ENCODE peak calls at places on chromosomes 11 and 22, in five cellular contexts. R, L, A, X and T are unnamed samples.

GRCh38 chr11:111788464-111788863 is 22.3 kb upstream of the PPP2R1B start:
- DNase-seq in R (no peak), L (no peak), A (no peak), X (no peak), T (no peak)

GRCh38 chr22:17366830-17367229 is 2.4 kb upstream of the CECR2 start:
- DNase-seq in R (peak; percentile 33), L (peak; percentile 59), A (no peak), X (no peak), T (no peak)

GRCh38 chr11:63641727-63642126 is 27.5 kb upstream of the PLAAT3 start:
- DNase-seq in R (no peak), L (no peak), A (no peak), X (no peak), T (no peak)

GRCh38 chr11:132744771-132745170 is 787.5 kb downstream of the OPCML start:
- DNase-seq in R (no peak), L (no peak), A (no peak), X (no peak), T (no peak)

GRCh38 chr11:114774599-114775365 is 96.5 kb downstream of the NXPE2 start:
- DNase-seq in R (peak; percentile 55), L (peak; percentile 70), A (no peak), X (peak; percentile 51), T (peak; percentile 86)

GRCh38 chr11:19441752-19442553 is 201.2 kb upstream of the E2F8 start:
- DNase-seq in R (peak; percentile 77), L (peak; percentile 84), A (peak; percentile 95), X (no peak), T (no peak)

GRCh38 chr11:45927332-45927683 is 4.9 kb downstream of the LARGE2 start:
- DNase-seq in R (no peak), L (no peak), A (no peak), X (no peak), T (no peak)

GRCh38 chr22:27348634-27349033 is 452.9 kb downstream of the MN1 start:
- DNase-seq in R (no peak), L (no peak), A (no peak), X (no peak), T (no peak)

GRCh38 chr22:47417699-47418098 is 655.2 kb downstream of the TBC1D22A start:
- DNase-seq in R (no peak), L (no peak), A (no peak), X (no peak), T (no peak)

GRCh38 chr11:14022821-14023220 is 60.3 kb downstream of the SPON1 start:
- DNase-seq in R (no peak), L (no peak), A (no peak), X (no peak), T (no peak)

GRCh38 chr22:28832731-28833130 is 32.4 kb upstream of the XBP1 start:
- DNase-seq in R (no peak), L (no peak), A (no peak), X (no peak), T (no peak)

GRCh38 chr11:132312616-132313210 is 942.3 kb downstream of the NTM start:
- DNase-seq in R (peak; percentile 7), L (peak; percentile 39), A (no peak), X (no peak), T (peak; percentile 23)

GRCh38 chr11:114308689-114309089 is 12.5 kb downstream of the NNMT start:
- DNase-seq in R (no peak), L (no peak), A (no peak), X (no peak), T (no peak)

GRCh38 chr11:72821920-72822799 is 7.9 kb downstream of the ATG16L2 start:
- DNase-seq in R (peak; percentile 91), L (peak; percentile 94), A (peak; percentile 21), X (peak; percentile 54), T (peak; percentile 99)

GRCh38 chr11:13826505-13827278 is 135.8 kb upstream of the SPON1 start:
- DNase-seq in R (no peak), L (peak; percentile 23), A (no peak), X (no peak), T (no peak)

GRCh38 chr11:104279587-104279986 is 115.6 kb upstream of the PDGFD start:
- DNase-seq in R (no peak), L (no peak), A (no peak), X (no peak), T (no peak)

GRCh38 chr11:57100638-57101312 is 81.0 kb upstream of the LRRC55 start:
- DNase-seq in R (no peak), L (no peak), A (no peak), X (no peak), T (no peak)

GRCh38 chr11:46914910-46915309 is 3.4 kb downstream of the LRP4 start:
- DNase-seq in R (no peak), L (no peak), A (no peak), X (no peak), T (no peak)

GRCh38 chr11:130890039-130890745 is 26.1 kb downstream of the SNX19 start:
- DNase-seq in R (no peak), L (no peak), A (no peak), X (no peak), T (no peak)

GRCh38 chr11:47856186-47856585 is 8.0 kb upstream of the NUP160 start:
- DNase-seq in R (peak; percentile 35), L (peak; percentile 31), A (no peak), X (no peak), T (no peak)

GRCh38 chr22:29266564-29267461 is 968 bp downstream of the RHBDD3 start:
- DNase-seq in R (no peak), L (no peak), A (no peak), X (no peak), T (no peak)

GRCh38 chr11:27754035-27755017 is 54.1 kb upstream of the BDNF start:
- DNase-seq in R (no peak), L (no peak), A (no peak), X (no peak), T (no peak)

GRCh38 chr11:122917311-122917710 is 34.8 kb downstream of the JHY start:
- DNase-seq in R (no peak), L (no peak), A (no peak), X (no peak), T (no peak)

DNA sequence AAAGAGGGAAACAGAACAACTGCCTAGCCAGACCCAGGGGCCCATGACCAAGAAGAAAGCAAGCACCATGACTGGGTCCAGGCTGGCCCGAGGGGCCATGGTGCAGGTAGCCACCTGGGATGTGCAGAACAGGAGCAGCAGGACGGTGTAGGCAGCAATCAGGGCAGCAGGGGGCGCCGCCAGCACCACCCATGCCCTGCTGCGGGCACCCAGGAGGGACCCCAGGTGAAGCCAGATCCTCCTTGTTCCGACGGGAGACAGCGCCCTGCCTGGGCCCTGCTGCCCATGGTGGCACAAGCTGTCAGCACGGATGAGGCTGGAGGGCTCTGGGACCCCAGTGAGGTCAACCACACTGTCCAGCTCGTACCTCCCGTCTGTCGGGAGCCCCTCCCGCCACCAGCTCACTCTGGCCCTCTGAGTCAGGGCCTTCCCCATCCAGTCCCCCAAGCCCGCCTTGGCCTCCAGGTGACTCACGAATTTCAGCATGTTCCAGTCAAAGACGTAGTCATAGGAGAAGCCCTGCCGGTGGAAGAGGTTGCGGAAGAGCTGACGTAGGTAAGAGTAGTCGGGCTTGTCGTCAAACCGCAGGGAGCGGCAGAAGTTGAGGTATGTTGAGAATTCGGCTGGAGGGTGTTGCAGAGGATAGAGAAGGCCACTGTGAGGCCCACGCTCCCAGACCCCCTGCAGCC is 18.8 kb downstream of the CSNK1E start:
- DNase-seq in R (no peak), L (peak; percentile 38), A (no peak), X (no peak), T (no peak)
- TF ChIP-seq KDM1A in R (no peak), L (no peak), A (no peak), X (no peak), T (no peak)

GRCh38 chr22:36282078-36282831 is 29.3 kb downstream of the APOL1 start:
- DNase-seq in R (no peak), L (no peak), A (no peak), X (no peak), T (no peak)

GRCh38 chr22:36284171-36284571 is 31.2 kb downstream of the APOL1 start:
- DNase-seq in R (no peak), L (no peak), A (no peak), X (no peak), T (no peak)

GRCh38 chr22:36285545-36285944 is 32.6 kb downstream of the APOL1 start:
- DNase-seq in R (no peak), L (no peak), A (no peak), X (no peak), T (no peak)

GRCh38 chr22:36286096-36286957 is 33.4 kb downstream of the APOL1 start:
- DNase-seq in R (peak; percentile 68), L (peak; percentile 83), A (no peak), X (peak; percentile 52), T (peak; percentile 93)

DNA sequence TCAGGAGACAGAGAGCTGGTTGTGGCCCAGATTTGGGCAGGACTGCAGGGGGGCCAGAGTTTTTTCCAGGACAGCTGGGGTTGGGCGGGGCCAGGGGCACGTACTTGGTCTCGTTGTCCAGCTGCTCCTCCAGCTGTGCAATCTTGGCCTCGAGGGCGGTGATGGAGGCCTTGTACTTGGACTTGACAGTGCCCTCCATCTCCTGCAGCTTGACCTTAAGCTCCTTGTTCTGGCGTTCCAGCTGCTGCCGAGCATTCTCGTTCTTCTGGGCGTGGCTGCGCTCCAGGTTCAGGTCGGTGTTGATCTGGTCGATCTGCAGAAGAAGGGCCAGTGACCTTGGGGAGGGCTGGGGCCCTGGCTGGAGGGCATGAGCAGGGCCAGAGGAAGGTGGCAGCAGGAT is 32.1 kb downstream of the APOL1 start:
- DNase-seq in R (no peak), L (no peak), A (no peak), X (no peak), T (no peak)
- TF ChIP-seq MAX in R (no peak), L (no peak), A (no peak), X (no peak), T (no peak)

GRCh38 chr11:128550967-128551522 is 36.3 kb downstream of the ETS1 start:
- DNase-seq in R (no peak), L (no peak), A (no peak), X (no peak), T (no peak)

GRCh38 chr11:128550261-128550821 is 37.0 kb downstream of the ETS1 start:
- DNase-seq in R (no peak), L (no peak), A (no peak), X (no peak), T (no peak)

GRCh38 chr11:128553662-128554392 is 33.5 kb downstream of the ETS1 start:
- DNase-seq in R (peak; percentile 6), L (no peak), A (no peak), X (no peak), T (no peak)

GRCh38 chr11:128552783-128553661 is 34.3 kb downstream of the ETS1 start:
- DNase-seq in R (no peak), L (no peak), A (peak; percentile 95), X (no peak), T (no peak)

GRCh38 chr11:128551641-128552335 is 35.6 kb downstream of the ETS1 start:
- DNase-seq in R (no peak), L (no peak), A (peak; percentile 99), X (no peak), T (no peak)
- TF ChIP-seq KDM1A in R (no peak), L (no peak), A (no peak), X (no peak), T (no peak)

DNA sequence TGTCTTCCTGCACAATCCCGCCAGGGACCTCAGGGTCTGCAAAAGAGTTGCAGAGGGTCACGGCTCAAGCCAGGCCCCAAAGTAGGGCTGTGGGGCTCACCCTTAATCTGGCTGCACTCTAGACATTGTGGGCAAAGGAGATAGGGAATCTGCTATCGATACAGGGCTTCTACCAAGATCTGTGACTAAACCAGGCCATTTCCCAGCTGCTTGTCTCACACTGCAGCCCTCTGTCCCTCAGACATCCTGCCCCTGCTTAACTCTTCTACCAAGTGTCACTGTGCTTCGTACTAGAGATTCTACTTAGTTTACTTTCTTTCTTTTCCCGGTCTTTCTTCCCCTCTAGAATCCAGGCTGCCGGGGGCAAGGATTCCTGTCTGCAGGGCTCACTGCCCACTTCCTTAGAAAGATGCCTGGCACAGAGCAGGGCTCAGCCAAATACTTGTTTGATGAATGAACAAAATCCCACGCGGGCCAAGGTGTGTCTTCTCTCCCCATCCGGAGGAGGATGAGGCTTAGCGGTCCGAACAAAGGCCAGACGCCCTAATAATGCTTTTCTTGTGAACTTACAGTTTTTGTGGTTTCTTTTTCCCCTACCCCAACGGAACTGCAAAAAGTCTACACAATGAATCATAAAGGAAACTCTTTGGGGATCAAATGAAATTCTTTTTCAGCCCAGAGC is 61.3 kb upstream of the ANO1 start:
- DNase-seq in R (no peak), L (no peak), A (no peak), X (no peak), T (no peak)
- TF ChIP-seq MAX in R (no peak), L (no peak), A (no peak), X (no peak), T (no peak)